ENCODE peak calls at places on chromosomes 2 and 18, in four cellular contexts. D, G, U and Z are unnamed samples. For H3K4me1, the result is how much of the 10 kb centered on the place peaks cover.

GRCh38 chr2:158578703-158579330 is 122.1 kb downstream of the PKP4 start:
- DNase-seq in G (no peak), D (no peak), U (no peak), Z (no peak)

GRCh38 chr2:26786207-26787023 is 559 bp downstream of the CENPA start:
- DNase-seq in D (no peak), U (no peak), G (peak), Z (no peak)

GRCh38 chr18:7758764-7759163 is 191.6 kb downstream of the PTPRM start:
- DNase-seq in G (no peak), D (no peak), U (no peak), Z (no peak)

GRCh38 chr2:121627525-121628050 is 21.7 kb downstream of the CLASP1 start:
- DNase-seq in D (no peak), G (no peak), U (no peak), Z (no peak)

GRCh38 chr2:236642584-236643291 is 73.1 kb downstream of the ACKR3 start:
- DNase-seq in G (peak), D (peak), U (peak), Z (peak)

GRCh38 chr18:70249118-70249517 is 39.7 kb upstream of the SOCS6 start:
- DNase-seq in G (no peak), U (no peak), D (peak), Z (no peak)

GRCh38 chr2:102114851-102115497 is 27.6 kb upstream of the IL1R1 start:
- DNase-seq in D (peak), U (peak), G (no peak), Z (no peak)

GRCh38 chr2:121340926-121341325 is 55.9 kb upstream of the TFCP2L1 start:
- DNase-seq in D (no peak), G (no peak), U (no peak), Z (no peak)

GRCh38 chr2:204407209-204408070 is 137.8 kb upstream of the PARD3B start:
- DNase-seq in G (no peak), U (peak), D (peak), Z (no peak)

GRCh38 chr2:117980381-117980780 is 33.5 kb downstream of the CCDC93 start:
- DNase-seq in U (no peak), G (no peak), D (peak), Z (no peak)

GRCh38 chr2:216930716-216931115 is 70.9 kb upstream of the TNP1 start:
- DNase-seq in G (no peak), U (no peak), D (no peak), Z (no peak)

GRCh38 chr2:157625311-157625710 is 3.4 kb downstream of the ACVR1C start:
- DNase-seq in G (no peak), D (no peak), U (no peak), Z (no peak)

GRCh38 chr2:215171151-215171550 is 32.7 kb upstream of the ABCA12 start:
- DNase-seq in G (no peak), U (no peak), D (no peak), Z (no peak)

GRCh38 chr2:44535376-44535775 is 173.6 kb downstream of the CAMKMT start:
- DNase-seq in U (no peak), G (no peak), D (no peak), Z (no peak)

GRCh38 chr2:63903003-63903402 is 61.3 kb downstream of the UGP2 start:
- DNase-seq in D (peak), U (no peak), G (no peak), Z (no peak)

GRCh38 chr2:191184457-191184856 is 33.7 kb upstream of the STAT4 start:
- DNase-seq in D (no peak), U (no peak), G (no peak), Z (no peak)

GRCh38 chr2:200362202-200362917 is 55.9 kb downstream of the SPATS2L start:
- DNase-seq in U (no peak), D (no peak), G (no peak), Z (no peak)

GRCh38 chr18:49691177-49691608 is 122.1 kb downstream of the ACAA2 start:
- DNase-seq in U (no peak), D (peak), G (no peak), Z (no peak)

GRCh38 chr2:216721141-216721540 is 25.8 kb upstream of the IGFBP5 start:
- DNase-seq in G (no peak), D (no peak), U (no peak), Z (no peak)

GRCh38 chr2:240818293-240818542 is 1.8 kb downstream of the KIF1A start:
- DNase-seq in D (no peak), U (no peak), G (no peak), Z (no peak)

GRCh38 chr2:136162438-136162837 is 44.5 kb upstream of the CXCR4 start:
- DNase-seq in G (no peak), D (no peak), U (no peak), Z (no peak)

GRCh38 chr2:179595284-179595683 is 266.1 kb downstream of the ZNF385B start:
- DNase-seq in D (no peak), U (peak), G (no peak), Z (no peak)

GRCh38 chr18:30987479-30988241 is 54.9 kb downstream of the DSC3 start:
- DNase-seq in D (no peak), G (peak), U (no peak), Z (no peak)

GRCh38 chr2:98569197-98569793 is 39.0 kb downstream of the COA5 start:
- DNase-seq in D (no peak), U (peak), G (peak), Z (peak)

GRCh38 chr2:76953733-76954347 is 568.3 kb downstream of the LRRTM4 start:
- DNase-seq in G (peak), D (peak), U (peak), Z (peak)

GRCh38 chr2:146666336-146666735 is 1178.5 kb upstream of the ACVR2A start:
- DNase-seq in D (peak), G (no peak), U (no peak), Z (no peak)

GRCh38 chr2:200007291-200007690 is 51.9 kb downstream of the MAIP1 start:
- DNase-seq in G (no peak), U (no peak), D (no peak), Z (no peak)

GRCh38 chr2:79000008-79000576 is 25.4 kb upstream of the REG3G start:
- DNase-seq in G (no peak), U (no peak), D (no peak), Z (no peak)

GRCh38 chr2:120963997-120964396 is 228.3 kb downstream of the GLI2 start:
- DNase-seq in G (no peak), U (no peak), D (peak), Z (no peak)

GRCh38 chr2:69083126-69083733 is 70.3 kb downstream of the ANTXR1 start:
- DNase-seq in D (peak), G (no peak), U (peak), Z (no peak)

GRCh38 chr2:150261691-150262090 is 225.8 kb downstream of the RND3 start:
- DNase-seq in U (no peak), G (no peak), D (no peak), Z (no peak)

GRCh38 chr2:71216501-71216900 is 10.4 kb downstream of the PAIP2B start:
- DNase-seq in D (no peak), G (no peak), U (no peak), Z (no peak)

GRCh38 chr2:30527859-30528258 is 80.8 kb downstream of the LCLAT1 start:
- DNase-seq in G (no peak), U (no peak), D (peak), Z (no peak)

GRCh38 chr2:213068681-213069359 is 82.6 kb downstream of the IKZF2 start:
- DNase-seq in G (no peak), U (no peak), D (no peak), Z (no peak)

GRCh38 chr2:234970467-234970866 is 18.6 kb downstream of the SH3BP4 start:
- DNase-seq in G (no peak), D (peak), U (no peak), Z (no peak)

GRCh38 chr18:37575646-37576045 is 10.0 kb upstream of the CELF4 start:
- DNase-seq in G (no peak), D (no peak), U (no peak), Z (no peak)

GRCh38 chr2:86790828-86791561 is at the start of gene CD8A:
- DNase-seq in G (no peak), D (peak), U (no peak), Z (no peak)

GRCh38 chr2:226427538-226428307 is 371.9 kb downstream of the IRS1 start:
- DNase-seq in D (peak), G (no peak), U (peak), Z (no peak)
- H3K4me1 ChIP-seq in D (under half), G (under half), U (half or more), Z (under half)

GRCh38 chr2:67565761-67566160 is 168.6 kb downstream of the ETAA1 start:
- DNase-seq in G (no peak), U (no peak), D (peak), Z (no peak)

GRCh38 chr2:67566958-67567635 is 170.0 kb downstream of the ETAA1 start:
- DNase-seq in D (peak), G (no peak), U (no peak), Z (no peak)

GRCh38 chr2:67570626-67571025 is 173.5 kb downstream of the ETAA1 start:
- DNase-seq in G (no peak), U (no peak), D (no peak), Z (no peak)

GRCh38 chr2:67566292-67566691 is 169.2 kb downstream of the ETAA1 start:
- DNase-seq in G (no peak), U (no peak), D (no peak), Z (no peak)

GRCh38 chr2:67567866-67568265 is 170.7 kb downstream of the ETAA1 start:
- DNase-seq in U (no peak), D (peak), G (no peak), Z (no peak)
- H3K9ac ChIP-seq in U (no peak), D (no peak), G (no peak), Z (no peak)

GRCh38 chr2:233075141-233075965 is 15.2 kb downstream of the INPP5D start:
- DNase-seq in D (no peak), U (peak), G (no peak), Z (no peak)

GRCh38 chr2:233079473-233079877 is 19.3 kb downstream of the INPP5D start:
- DNase-seq in G (no peak), U (no peak), D (no peak), Z (no peak)

GRCh38 chr2:233074106-233074505 is 14.0 kb downstream of the INPP5D start:
- DNase-seq in G (no peak), D (no peak), U (no peak), Z (no peak)

GRCh38 chr2:233075966-233076339 is 15.8 kb downstream of the INPP5D start:
- DNase-seq in G (no peak), U (no peak), D (no peak), Z (no peak)

DNA sequence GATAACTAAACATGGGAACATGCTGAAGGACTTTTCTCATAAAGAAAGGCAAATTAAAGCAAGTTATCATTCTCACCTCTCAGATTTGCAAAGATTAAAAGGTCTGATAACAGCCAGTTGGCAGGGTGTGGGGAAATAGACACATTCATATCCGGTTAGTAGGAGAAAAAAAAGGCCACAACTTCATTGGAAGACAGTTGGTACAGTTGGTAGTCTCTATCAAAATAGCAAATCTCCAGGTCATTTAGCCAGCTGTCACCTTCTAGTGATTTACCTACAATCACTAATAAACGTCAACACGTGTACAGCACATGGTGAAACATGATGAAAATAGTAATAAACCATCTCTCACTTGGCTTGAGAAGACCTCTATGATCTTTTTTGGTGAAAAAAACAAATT is 16.6 kb downstream of the INPP5D start:
- DNase-seq in G (no peak), U (no peak), D (no peak), Z (no peak)
- H3K4me1 ChIP-seq in G (under half), U (under half), D (under half), Z (under half)

DNA sequence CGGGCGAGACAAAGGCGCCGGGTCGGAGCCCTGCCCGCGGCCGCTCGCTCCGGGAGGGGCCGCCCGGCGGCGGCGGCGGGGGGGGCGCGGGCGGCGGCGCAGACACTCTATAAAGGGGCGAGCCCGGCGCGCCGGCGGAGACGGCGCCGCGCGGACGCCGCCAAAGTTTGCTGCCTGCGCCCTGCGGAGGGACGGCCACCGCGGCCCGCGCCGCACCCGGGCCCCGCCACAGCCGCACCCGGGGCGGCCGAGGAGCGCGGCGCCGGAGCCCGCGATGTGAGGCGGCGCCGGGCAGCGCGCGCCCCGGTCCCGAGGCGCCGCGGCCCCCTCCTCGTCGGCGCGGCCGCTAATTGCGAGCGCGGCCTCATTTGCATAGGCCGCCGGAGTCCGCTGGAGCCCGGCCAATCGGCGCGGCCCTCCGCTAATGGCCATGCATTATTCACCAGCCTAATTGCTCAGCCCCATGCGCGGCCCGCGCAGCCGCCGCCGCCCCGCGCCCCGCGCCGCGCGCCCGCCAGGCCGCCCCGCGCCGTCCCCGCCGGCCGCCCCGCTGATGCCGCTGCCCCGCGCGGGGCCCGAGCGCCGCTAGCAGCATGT is at the start of gene SALL3:
- DNase-seq in D (no peak), G (no peak), U (no peak), Z (no peak)
- H3K9ac ChIP-seq in D (no peak), G (no peak), U (no peak), Z (peak)